ENCODE peak calls at places on chromosome 9, in six cellular contexts. O is suprapubic skin, M is stomach, P is sigmoid colon, V is GM23338, S is upper lobe of left lung. U is an unnamed sample. For H3K4me1, the result is how much of the 10 kb centered on the place peaks cover.

GRCh38 chr9:117687532-117687931 is 16.7 kb upstream of the TLR4 start:
- DNase-seq in O (no peak), M (no peak), P (no peak), V (peak), S (no peak), U (no peak)

GRCh38 chr9:126698251-126698650 is 84.5 kb downstream of the LMX1B start:
- DNase-seq in O (peak), M (no peak), P (peak), V (no peak), S (no peak), U (no peak)

GRCh38 chr9:23073136-23073535 is 626.5 kb downstream of the DMRTA1 start:
- DNase-seq in O (no peak), M (no peak), P (no peak), V (no peak), S (no peak), U (no peak)

GRCh38 chr9:130117376-130117775 is 54.8 kb upstream of the NCS1 start:
- DNase-seq in O (no peak), M (no peak), P (no peak), V (no peak), S (no peak), U (no peak)

GRCh38 chr9:69816775-69817174 is 3.8 kb upstream of the CFAP95 start:
- DNase-seq in O (no peak), M (no peak), P (no peak), V (no peak), S (no peak), U (no peak)

GRCh38 chr9:77016111-77016525 is 3.3 kb upstream of the FOXB2 start:
- DNase-seq in O (no peak), M (no peak), P (no peak), V (peak), S (peak), U (no peak)

GRCh38 chr9:21777701-21778100 is 24.7 kb upstream of the MTAP start:
- DNase-seq in O (no peak), M (no peak), P (no peak), V (peak), S (no peak), U (no peak)

GRCh38 chr9:16982780-16983179 is 112.3 kb upstream of the BNC2 start:
- DNase-seq in O (no peak), M (no peak), P (no peak), V (no peak), S (no peak), U (no peak)

GRCh38 chr9:98572054-98572627 is 136.6 kb downstream of the GABBR2 start:
- DNase-seq in O (no peak), M (no peak), P (no peak), V (no peak), S (no peak), U (no peak)

GRCh38 chr9:113957778-113958430 is 81.8 kb downstream of the ZNF618 start:
- DNase-seq in O (no peak), M (no peak), P (no peak), V (no peak), S (no peak), U (no peak)

GRCh38 chr9:38226491-38226951 is 157.5 kb upstream of the SHB start:
- DNase-seq in O (no peak), M (no peak), P (no peak), V (peak), S (no peak), U (no peak)

GRCh38 chr9:126436545-126437269 is 110.1 kb downstream of the MVB12B start:
- DNase-seq in O (no peak), M (no peak), P (no peak), V (no peak), S (no peak), U (no peak)

GRCh38 chr9:29290519-29290918 is 1717.2 kb upstream of the C9orf72 start:
- DNase-seq in O (no peak), M (no peak), P (no peak), V (no peak), S (no peak), U (no peak)

GRCh38 chr9:126618200-126618589 is 4.5 kb downstream of the LMX1B start:
- DNase-seq in O (no peak), M (no peak), P (no peak), V (no peak), S (no peak), U (no peak)

GRCh38 chr9:16559418-16560188 is 310.9 kb downstream of the BNC2 start:
- DNase-seq in O (no peak), M (no peak), P (no peak), V (no peak), S (no peak), U (no peak)

GRCh38 chr9:138049779-138050471 is 172.3 kb downstream of the CACNA1B start:
- DNase-seq in O (no peak), M (peak), P (peak), V (no peak), S (no peak), U (no peak)

GRCh38 chr9:110891760-110892159 is 146.5 kb downstream of the LPAR1 start:
- DNase-seq in O (no peak), M (no peak), P (no peak), V (no peak), S (no peak), U (no peak)

GRCh38 chr9:19386469-19387044 is 6.5 kb upstream of the RPS6 start:
- DNase-seq in O (no peak), M (no peak), P (no peak), V (no peak), S (no peak), U (no peak)

GRCh38 chr9:135796784-135797462 is 94.9 kb downstream of the KCNT1 start:
- DNase-seq in O (no peak), M (no peak), P (no peak), V (no peak), S (peak), U (no peak)

GRCh38 chr9:21684831-21685362 is 117.5 kb upstream of the MTAP start:
- DNase-seq in O (no peak), M (peak), P (no peak), V (no peak), S (no peak), U (peak)

GRCh38 chr9:132214027-132214622 is 52.3 kb downstream of the NTNG2 start:
- DNase-seq in O (no peak), M (peak), P (peak), V (peak), S (peak), U (peak)

GRCh38 chr9:128885376-128885775 is 3.4 kb downstream of the LRRC8A start:
- DNase-seq in O (no peak), M (no peak), P (no peak), V (no peak), S (no peak), U (no peak)
- H3K4me1 ChIP-seq in O (half or more), M (half or more), P (half or more), V (under half), S (half or more), U (under half)

DNA sequence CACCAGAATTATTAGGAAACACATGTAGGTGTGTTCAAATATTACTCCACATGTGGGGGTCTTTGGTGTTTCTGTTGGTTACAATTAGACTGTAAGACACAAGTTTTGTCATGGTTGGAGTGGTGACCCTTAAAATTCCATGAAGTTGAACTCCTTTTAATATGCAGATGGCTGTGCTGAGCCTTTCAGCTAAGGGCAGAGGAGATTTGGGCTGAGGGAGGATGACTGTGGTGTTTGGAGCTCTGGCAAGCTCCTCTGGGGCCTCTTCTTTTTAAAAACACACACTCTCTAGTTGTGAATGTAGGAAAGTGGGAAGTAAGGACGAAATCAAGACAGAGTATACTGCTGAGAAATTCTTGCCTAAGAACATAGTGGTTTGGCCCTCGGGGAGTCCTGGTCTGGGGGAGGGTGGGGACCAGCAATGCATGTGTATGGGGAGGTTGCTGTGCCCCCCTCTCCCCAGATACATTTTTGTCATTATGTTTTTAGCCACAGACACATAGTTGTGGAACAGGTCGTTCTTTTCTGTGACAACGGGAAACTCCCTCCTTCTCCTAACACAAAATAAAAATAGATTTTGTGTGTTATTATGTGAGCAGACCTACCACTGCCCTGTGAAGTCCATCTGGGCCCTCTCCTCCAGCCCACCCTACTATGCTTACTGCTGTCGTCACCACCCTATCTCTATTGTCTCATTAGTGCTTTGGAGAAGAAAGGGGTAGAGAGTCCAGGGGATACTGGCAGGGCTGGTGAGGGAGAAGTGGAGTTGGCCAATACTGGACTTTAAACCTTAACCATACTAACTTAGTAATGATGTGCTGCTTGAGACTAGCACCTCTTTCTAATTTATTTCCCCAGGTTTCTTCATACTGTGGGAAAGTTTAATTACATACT is 10.0 kb downstream of the SMARCA2 start:
- DNase-seq in O (no peak), M (no peak), P (no peak), V (peak), S (no peak), U (no peak)
- TF ChIP-seq POLR2AphosphoS5 in O (no peak), M (no peak), P (no peak), V (no peak), S (peak), U (peak)

DNA sequence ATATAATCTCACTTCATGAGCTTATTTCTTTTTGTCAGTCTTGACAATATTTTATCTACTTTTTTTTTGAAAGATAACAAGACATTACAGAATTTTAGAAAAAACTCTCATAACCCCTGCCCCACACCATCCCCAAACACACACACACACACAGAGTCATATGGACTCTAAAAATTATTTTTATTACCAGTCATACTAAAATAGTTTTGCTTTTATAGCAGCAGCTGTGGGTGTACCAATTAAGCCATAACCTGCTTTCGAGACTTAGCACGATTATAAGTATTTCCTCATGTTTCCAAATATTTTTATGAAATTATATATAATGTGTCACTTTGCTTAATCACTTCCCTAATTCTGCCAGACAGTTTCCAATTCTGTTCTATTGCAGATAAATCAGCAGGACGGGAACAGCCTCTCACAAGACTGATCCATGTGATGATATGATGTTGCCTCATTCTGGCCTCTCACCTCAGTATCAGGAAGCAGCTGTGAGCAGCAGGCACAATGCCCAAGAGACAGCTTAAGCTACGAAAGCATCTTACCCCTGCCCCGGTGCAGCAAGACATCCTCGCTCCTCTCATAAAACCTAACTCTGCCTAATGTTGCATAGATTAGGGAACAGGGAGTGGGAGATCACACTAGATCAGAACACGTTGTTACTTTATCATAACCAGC is 7.0 kb downstream of the PDCL start:
- DNase-seq in O (peak), M (no peak), P (peak), V (no peak), S (no peak), U (no peak)
- H3K27ac ChIP-seq in O (no peak), M (peak), P (peak), V (no peak), S (peak), U (no peak)

DNA sequence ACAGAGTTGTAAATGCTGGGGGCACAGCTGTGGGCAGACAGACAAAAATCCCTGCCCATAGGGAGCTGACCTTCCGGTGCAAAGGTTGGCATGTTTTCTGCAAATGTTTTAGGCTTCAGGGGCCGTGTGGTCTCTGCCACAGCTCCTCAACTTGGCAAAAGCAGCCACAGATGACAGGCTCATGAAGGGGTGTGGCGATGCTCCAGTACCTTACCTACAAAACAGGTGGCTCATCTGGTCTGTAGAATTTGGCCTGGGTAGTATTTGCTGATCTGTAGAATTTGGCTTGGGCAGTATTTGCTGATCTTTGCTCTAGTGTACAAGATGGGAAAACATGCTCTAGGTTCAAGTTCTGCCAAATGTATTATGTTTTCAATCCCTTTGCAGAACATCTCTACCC is 283.9 kb downstream of the GADD45G start:
- DNase-seq in O (no peak), M (peak), P (no peak), V (no peak), S (no peak), U (peak)
- H3K4me1 ChIP-seq in O (under half), M (under half), P (under half), V (under half), S (under half), U (under half)

GRCh38 chr9:5448016-5448415 is 2.3 kb upstream of the CD274 start:
- DNase-seq in O (no peak), M (no peak), P (no peak), V (peak), S (no peak), U (no peak)

GRCh38 chr9:5449521-5450359 is 602 bp upstream of the CD274 start:
- DNase-seq in O (no peak), M (no peak), P (no peak), V (no peak), S (no peak), U (no peak)

GRCh38 chr9:5448461-5448860 is 1.9 kb upstream of the CD274 start:
- DNase-seq in O (no peak), M (no peak), P (no peak), V (no peak), S (no peak), U (no peak)

GRCh38 chr9:5452286-5452609 is 1.9 kb downstream of the CD274 start:
- DNase-seq in O (no peak), M (no peak), P (no peak), V (no peak), S (no peak), U (no peak)

GRCh38 chr9:5450360-5451051 is at the start of gene CD274:
- DNase-seq in O (peak), M (peak), P (peak), V (peak), S (peak), U (peak)
- TF ChIP-seq POLR2AphosphoS5 in O (peak), M (peak), P (peak), V (no peak), S (peak), U (peak)

GRCh38 chr9:7139886-7140285 is 382.1 kb downstream of the KDM4C start:
- DNase-seq in O (no peak), M (no peak), P (no peak), V (no peak), S (no peak), U (no peak)
- H3K27ac ChIP-seq in O (no peak), M (no peak), P (no peak), V (no peak), S (no peak), U (no peak)

DNA sequence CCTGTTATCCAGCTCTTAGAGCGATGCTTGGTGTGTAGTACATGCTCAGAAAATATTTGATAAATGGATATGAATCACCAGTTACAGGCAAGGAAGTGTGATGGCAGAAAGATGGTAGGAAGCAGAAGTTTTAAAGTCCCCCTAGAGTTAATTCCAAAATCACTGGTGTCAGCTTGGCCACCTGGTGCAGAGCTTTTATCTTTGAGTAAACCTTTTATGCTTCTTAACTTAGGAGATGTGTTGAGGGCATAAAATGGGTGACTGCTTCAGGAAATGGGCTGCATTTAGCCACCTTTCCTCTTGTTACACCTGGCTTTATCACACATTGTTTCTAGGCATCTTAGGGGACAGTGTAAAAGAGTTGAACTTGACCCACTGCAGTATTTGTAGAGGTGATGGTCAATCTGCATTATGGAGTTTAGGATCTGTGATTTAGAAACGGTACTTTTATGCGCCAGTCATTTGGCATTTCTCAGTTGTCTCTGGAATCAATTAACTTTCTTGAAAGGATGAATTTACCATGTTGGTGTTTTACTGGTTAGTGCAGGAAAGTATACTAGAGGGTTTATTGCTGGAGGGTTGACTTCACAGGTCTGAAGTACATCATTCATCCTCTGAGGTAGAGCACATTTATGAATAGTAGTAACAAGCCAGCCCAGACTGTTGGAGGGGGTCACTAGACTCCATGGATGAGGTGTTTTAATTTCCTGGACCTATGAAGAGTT is 7.5 kb upstream of the FAM120AOS start:
- DNase-seq in O (no peak), M (no peak), P (no peak), V (no peak), S (no peak), U (no peak)
- H3K4me1 ChIP-seq in O (half or more), M (half or more), P (half or more), V (half or more), S (half or more), U (under half)

DNA sequence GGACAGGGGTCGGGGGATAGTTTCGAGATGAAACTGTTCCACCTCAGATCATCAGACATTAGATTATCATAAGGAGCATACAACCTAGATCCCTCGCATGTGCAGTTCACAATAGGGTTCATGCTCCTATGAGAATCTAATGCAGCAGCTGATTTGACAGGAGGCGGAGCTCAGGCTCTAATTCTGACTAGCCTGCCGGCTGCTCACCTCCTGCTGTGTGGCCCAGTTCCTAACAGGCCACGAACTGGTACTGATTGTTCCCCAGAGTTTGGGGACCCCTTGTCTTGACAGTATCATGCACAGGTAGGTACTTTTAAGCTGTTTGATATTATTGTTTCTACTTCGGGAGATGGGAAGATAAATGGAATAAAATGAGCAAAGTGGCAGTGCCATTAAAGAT is 66.9 kb downstream of the ZCCHC7 start:
- DNase-seq in O (no peak), M (no peak), P (no peak), V (no peak), S (no peak), U (no peak)
- TF ChIP-seq POLR2AphosphoS5 in O (no peak), M (no peak), P (no peak), V (no peak), S (no peak), U (no peak)

DNA sequence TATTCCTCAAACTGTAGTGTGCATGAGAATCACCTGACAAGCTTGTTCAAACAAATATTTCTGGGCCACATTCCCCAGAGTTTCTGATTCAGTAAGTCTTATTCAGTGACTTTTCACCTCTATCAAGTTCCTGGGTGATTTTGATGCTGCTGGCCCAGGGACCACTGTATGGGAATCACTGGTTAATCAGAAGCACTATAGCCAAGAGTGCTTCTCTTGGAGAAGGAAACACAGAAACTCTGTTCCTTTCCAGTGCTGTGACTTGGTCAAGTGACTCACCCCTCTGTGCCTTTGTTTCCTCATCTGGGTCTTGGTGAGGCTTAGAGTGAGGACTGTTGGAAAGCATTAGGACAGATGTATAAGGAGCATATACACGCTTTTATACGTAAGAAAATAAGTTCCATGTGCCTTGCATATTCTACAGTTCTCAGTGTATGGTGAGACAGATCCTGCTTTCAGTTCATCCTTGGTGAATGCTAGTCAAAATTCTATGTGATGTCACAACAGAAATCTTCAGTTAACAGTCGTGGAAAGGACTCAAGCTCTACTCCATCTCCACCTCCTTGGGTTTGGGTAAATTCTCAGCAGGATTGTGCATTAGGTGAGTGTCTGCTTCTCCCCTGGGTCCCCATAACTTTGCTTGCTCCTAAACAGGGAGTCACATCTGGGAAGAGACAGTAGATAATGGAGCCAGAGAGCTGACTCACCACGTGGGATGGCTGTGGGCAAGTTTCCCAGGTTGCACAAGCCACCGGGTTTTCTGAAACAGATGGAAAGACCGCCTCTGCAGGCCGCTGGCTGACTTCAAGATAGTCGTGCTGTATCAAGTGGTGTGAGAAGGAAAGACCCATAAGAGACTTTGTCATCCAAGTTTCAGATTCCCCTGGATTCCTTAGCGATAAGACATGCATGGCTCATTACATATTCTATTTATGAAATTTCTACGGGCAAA is 117.0 kb downstream of the NXNL2 start:
- DNase-seq in O (peak), M (peak), P (peak), V (no peak), S (no peak), U (peak)
- H3K27ac ChIP-seq in O (peak), M (peak), P (peak), V (no peak), S (no peak), U (no peak)

U was measured in prostate gland.